ENCODE peak calls at places on chromosomes 7 and 10, in four cellular contexts. L is tibial artery, F is left ventricle myocardium inferior, Q is MM.1S. E is an unnamed sample. For H3K4me1 and H3K36me3, the result is how much of the 10 kb centered on the place peaks cover.

GRCh38 chr7:38932509-38933168 is 23.6 kb upstream of the VPS41 start:
- DNase-seq in F (peak), Q (peak), L (peak), E (no peak)

GRCh38 chr10:15280974-15281373 is 90.1 kb downstream of the FAM171A1 start:
- DNase-seq in L (no peak), F (no peak), Q (no peak), E (no peak)

GRCh38 chr10:58557714-58558113 is 45.0 kb downstream of the BICC1 start:
- DNase-seq in L (no peak), Q (no peak), F (no peak), E (no peak)

GRCh38 chr7:21092923-21093702 is 306.4 kb upstream of the SP8 start:
- DNase-seq in F (no peak), Q (no peak), L (no peak), E (no peak)

GRCh38 chr10:27446091-27446918 is 57.8 kb upstream of the RAB18 start:
- DNase-seq in F (no peak), L (no peak), Q (peak), E (peak)

GRCh38 chr7:95471076-95471475 is 14.7 kb upstream of the ASB4 start:
- DNase-seq in Q (no peak), L (no peak), F (no peak), E (no peak)

GRCh38 chr10:120423350-120424197 is 33.5 kb upstream of the PLPP4 start:
- DNase-seq in L (no peak), Q (peak), F (no peak), E (no peak)

GRCh38 chr7:55112056-55112455 is 93.2 kb downstream of the EGFR start:
- DNase-seq in F (no peak), Q (no peak), L (peak), E (no peak)

GRCh38 chr7:94391716-94392390 is 2.8 kb upstream of the COL1A2 start:
- DNase-seq in Q (peak), L (peak), F (peak), E (no peak)

GRCh38 chr7:100822236-100823139 is 4.8 kb downstream of the EPHB4 start:
- DNase-seq in F (no peak), L (no peak), Q (no peak), E (no peak)

GRCh38 chr10:95440756-95441546 is 120.2 kb downstream of the SORBS1 start:
- DNase-seq in F (no peak), L (no peak), Q (peak), E (peak)

GRCh38 chr7:30282735-30283134 is 1.7 kb upstream of the ZNRF2 start:
- DNase-seq in L (no peak), F (no peak), Q (no peak), E (no peak)

GRCh38 chr10:85995791-85996190 is 370.8 kb downstream of the GRID1 start:
- DNase-seq in L (no peak), Q (no peak), F (no peak), E (no peak)

GRCh38 chr10:48598243-48598935 is 6.5 kb downstream of the ARHGAP22 start:
- DNase-seq in L (no peak), Q (no peak), F (no peak), E (no peak)

GRCh38 chr10:18689498-18689897 is 30.3 kb downstream of the ARL5B start:
- DNase-seq in F (no peak), Q (peak), L (no peak), E (no peak)

GRCh38 chr10:132961864-132962622 is 19.7 kb upstream of the CFAP46 start:
- DNase-seq in L (peak), F (peak), Q (peak), E (peak)

GRCh38 chr7:130254555-130254954 is 12.1 kb upstream of the CPA2 start:
- DNase-seq in F (no peak), Q (no peak), L (no peak), E (no peak)

GRCh38 chr10:110919971-110920881 is 822 bp downstream of the SHOC2 start:
- DNase-seq in L (peak), Q (peak), F (no peak), E (peak)

GRCh38 chr7:94908204-94909022 is 1.0 kb downstream of the PPP1R9A start:
- DNase-seq in Q (no peak), L (no peak), F (peak), E (no peak)

GRCh38 chr10:22468570-22469320 is 123.4 kb downstream of the SPAG6 start:
- DNase-seq in L (no peak), Q (no peak), F (no peak), E (no peak)

GRCh38 chr10:124681626-124682552 is 62.3 kb downstream of the FAM53B start:
- DNase-seq in F (peak), L (no peak), Q (no peak), E (no peak)

GRCh38 chr7:101990811-101991418 is 173.5 kb downstream of the CUX1 start:
- DNase-seq in L (no peak), Q (peak), F (no peak), E (no peak)

GRCh38 chr10:99781734-99782429 is 558 bp upstream of the ABCC2 start:
- DNase-seq in F (no peak), L (no peak), Q (no peak), E (no peak)

GRCh38 chr10:126006264-126006663 is 109.9 kb downstream of the FANK1 start:
- DNase-seq in Q (no peak), F (no peak), L (no peak), E (no peak)

GRCh38 chr10:124688366-124688765 is 55.8 kb downstream of the FAM53B start:
- DNase-seq in L (no peak), F (no peak), Q (no peak), E (no peak)

GRCh38 chr7:30613366-30614325 is 19.0 kb downstream of the GARS1 start:
- DNase-seq in Q (no peak), L (no peak), F (no peak), E (no peak)

GRCh38 chr7:2813350-2814185 is 30.5 kb downstream of the GNA12 start:
- DNase-seq in Q (no peak), L (no peak), F (no peak), E (no peak)

GRCh38 chr7:139739863-139740597 is 37.8 kb downstream of the HIPK2 start:
- DNase-seq in L (no peak), F (peak), Q (no peak), E (no peak)

GRCh38 chr10:133262696-133263095 is 14.0 kb downstream of the ADAM8 start:
- DNase-seq in F (no peak), Q (no peak), L (no peak), E (no peak)

GRCh38 chr7:36100293-36100692 is 52.8 kb upstream of the EEPD1 start:
- DNase-seq in L (no peak), Q (no peak), F (no peak), E (no peak)

GRCh38 chr7:601573-602340 is 82.1 kb upstream of the PDGFA start:
- DNase-seq in F (peak), Q (no peak), L (peak), E (peak)

GRCh38 chr7:603152-603941 is 83.7 kb upstream of the PDGFA start:
- DNase-seq in L (no peak), Q (no peak), F (no peak), E (no peak)

GRCh38 chr7:604038-604883 is 84.6 kb upstream of the PDGFA start:
- DNase-seq in F (peak), L (peak), Q (no peak), E (peak)

GRCh38 chr7:600935-601334 is 81.3 kb upstream of the PDGFA start:
- DNase-seq in Q (no peak), F (no peak), L (no peak), E (no peak)

GRCh38 chr7:602341-603141 is 82.9 kb upstream of the PDGFA start:
- DNase-seq in L (no peak), Q (no peak), F (no peak), E (peak)
- H3K4me1 ChIP-seq in L (under half), Q (under half), F (under half), E (under half)

GRCh38 chr7:7956531-7957221 is 11.9 kb upstream of the GLCCI1 start:
- DNase-seq in F (no peak), Q (no peak), L (no peak), E (no peak)
- H3K27ac ChIP-seq in F (no peak), Q (no peak), L (no peak), E (no peak)

GRCh38 chr10:3312403-3312802 is 139.8 kb upstream of the PITRM1 start:
- DNase-seq in F (no peak), L (no peak), Q (no peak), E (no peak)
- H3K36me3 ChIP-seq in F (under half), L (under half), Q (under half), E (under half)

DNA sequence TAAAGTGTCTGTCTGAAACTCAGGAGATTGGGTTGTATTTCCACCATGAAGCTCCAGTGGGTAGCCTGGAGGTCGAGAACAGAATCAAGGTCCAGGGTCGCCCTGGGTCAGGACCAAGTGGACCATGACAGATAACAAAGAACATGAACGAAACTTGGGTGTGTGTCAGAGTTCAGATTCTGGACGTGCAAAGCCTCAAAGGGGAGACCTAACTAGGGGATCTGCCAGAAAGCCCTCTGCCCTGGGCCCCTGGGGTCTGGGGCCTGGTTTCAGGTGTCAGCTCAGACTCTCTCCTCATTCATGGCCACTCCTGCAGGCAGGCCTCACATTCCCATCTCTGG is 1.6 kb downstream of the RASSF4 start:
- DNase-seq in L (no peak), Q (no peak), F (no peak), E (no peak)
- H3K4me1 ChIP-seq in L (under half), Q (half or more), F (half or more), E (under half)

DNA sequence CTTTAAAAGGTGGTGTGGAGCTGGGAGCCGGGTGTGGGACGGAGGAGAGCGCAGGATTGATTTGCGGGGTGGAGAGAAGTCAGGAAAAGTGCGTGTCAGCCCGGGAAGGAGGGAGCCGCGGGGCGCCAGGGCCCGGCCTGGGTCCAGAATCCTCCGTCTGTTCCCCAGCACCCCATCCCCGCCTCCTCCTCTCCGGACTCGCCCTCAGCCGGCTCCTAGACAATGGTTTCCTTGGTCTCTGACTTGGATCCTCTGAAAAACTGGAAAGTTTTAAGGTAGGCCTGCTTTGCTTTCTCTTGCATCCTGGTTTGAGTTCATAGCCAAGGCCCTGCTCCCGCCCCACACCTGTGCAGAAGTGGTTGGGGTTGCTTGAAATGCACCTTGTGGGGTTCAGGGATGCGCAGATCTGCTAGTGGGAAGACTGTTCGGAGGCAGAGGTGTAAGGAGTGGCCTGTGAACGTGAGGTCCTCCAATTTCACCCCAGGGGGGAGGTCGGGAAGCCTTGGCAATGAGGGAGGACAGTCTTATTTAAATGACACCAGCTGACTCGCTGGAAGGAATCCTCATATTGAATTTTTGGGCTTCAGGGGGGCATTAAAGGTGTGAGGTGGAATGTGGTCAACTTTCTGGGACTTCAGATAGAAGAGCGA is 219.0 kb upstream of the CELF2 start:
- DNase-seq in F (peak), Q (no peak), L (peak), E (no peak)
- H3K27ac ChIP-seq in F (peak), Q (no peak), L (peak), E (no peak)

GRCh38 chr7:105050493-105050892 is 36.5 kb downstream of the KMT2E start:
- DNase-seq in F (no peak), Q (no peak), L (no peak), E (no peak)
- H3K36me3 ChIP-seq in F (under half), Q (under half), L (under half), E (half or more)

DNA sequence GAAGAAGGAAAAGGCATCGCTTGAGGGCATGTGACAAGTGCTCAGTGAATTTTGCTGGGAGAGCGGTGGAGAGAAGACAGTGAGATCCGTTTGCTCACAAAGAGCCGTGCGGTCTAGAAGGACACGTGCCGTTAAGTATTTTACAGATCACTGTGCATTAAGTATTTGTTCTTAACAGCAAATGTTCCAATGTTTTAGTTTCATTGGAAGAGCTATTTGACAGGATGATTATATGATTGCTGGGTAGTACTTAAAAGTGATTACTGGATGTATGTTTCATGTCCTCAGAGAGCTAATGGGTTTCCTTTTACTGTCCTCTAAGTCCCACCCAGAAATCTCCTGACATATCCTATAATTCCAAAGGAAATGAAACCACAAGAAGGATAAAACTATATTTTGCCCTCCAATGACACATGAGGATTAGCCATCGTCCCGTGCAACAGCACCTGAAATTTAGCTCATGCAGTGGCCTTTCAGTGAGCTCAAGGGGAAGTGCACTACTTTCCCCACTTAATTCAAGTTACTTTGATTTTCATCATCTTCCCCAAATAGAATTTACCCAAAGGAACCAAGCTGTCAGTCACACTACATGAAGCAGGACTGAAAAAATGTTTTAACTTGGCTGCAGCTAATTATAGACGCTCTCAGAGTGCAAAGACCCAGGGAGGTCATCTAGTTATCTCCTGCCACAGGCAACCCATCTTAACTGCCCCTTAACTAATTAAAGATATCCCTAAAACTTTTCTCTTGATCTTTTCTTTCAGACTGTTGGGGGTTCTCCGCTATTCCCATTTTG is 80.2 kb downstream of the KLF6 start:
- DNase-seq in L (no peak), Q (no peak), F (no peak), E (no peak)
- H3K4me1 ChIP-seq in L (under half), Q (under half), F (under half), E (under half)

DNA sequence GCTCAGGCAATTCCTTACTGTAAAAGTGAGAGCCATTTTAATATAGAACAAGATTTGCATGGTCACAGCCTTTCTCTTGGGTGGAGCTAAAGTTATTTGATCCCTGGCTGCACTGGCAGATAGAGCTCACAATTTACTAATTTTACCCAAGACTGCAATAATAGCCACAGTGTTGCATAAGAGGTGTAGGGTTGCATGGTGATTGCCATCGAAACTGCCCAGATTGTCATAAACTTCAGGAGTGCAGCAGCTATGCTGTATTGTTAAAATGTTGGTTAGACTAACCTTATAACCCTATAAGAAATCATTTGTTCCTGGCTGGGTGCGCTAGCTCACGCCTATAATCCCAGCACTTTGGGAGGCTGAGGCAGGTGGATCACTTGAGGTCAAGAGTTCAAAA is 50.0 kb downstream of the VCL start:
- DNase-seq in F (no peak), L (peak), Q (no peak), E (no peak)
- H3K27ac ChIP-seq in F (peak), L (peak), Q (no peak), E (no peak)

GRCh38 chr10:109889867-109890266 is 33.4 kb downstream of the XPNPEP1 start:
- DNase-seq in F (no peak), Q (no peak), L (no peak), E (no peak)

GRCh38 chr10:109893371-109893770 is 29.9 kb downstream of the XPNPEP1 start:
- DNase-seq in Q (no peak), L (no peak), F (no peak), E (no peak)

GRCh38 chr10:109892885-109893284 is 30.4 kb downstream of the XPNPEP1 start:
- DNase-seq in Q (no peak), L (no peak), F (no peak), E (no peak)

GRCh38 chr10:109892087-109892486 is 31.2 kb downstream of the XPNPEP1 start:
- DNase-seq in L (no peak), F (no peak), Q (no peak), E (no peak)

DNA sequence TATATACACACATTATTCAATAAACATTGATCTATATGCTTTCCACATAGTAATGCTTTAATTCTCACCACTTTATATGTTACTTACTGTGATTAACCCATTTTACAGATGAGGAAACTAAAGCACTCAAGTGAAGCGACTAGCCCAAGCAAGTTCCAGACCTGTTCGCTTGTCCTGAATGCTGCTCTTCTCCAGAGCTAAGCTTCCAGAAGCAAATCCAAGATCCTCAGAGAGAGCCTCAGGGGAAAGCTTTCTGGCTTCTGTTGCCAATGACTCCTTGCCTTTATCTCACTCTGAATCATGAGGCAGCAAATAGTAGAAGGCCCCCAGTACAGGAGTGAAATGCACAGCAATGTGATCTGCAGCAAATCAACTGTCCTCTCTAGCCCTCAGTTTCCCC is 32.2 kb downstream of the XPNPEP1 start:
- DNase-seq in L (no peak), Q (no peak), F (no peak), E (no peak)
- H3K36me3 ChIP-seq in L (under half), Q (under half), F (under half), E (under half)